ENCODE peak calls at places on chromosome 16, in nine cellular contexts. A is colonic mucosa, D is IMR-90, Y is fibroblast of lung, U is mammary epithelial cell, K is endodermal cell, F is HCT116, I is K562, W is MM.1S. L is an unnamed sample.

GRCh38 chr16:57422026-57422944 is 17.7 kb downstream of the CCL17 start:
- DNase-seq in D (peak), I (peak), Y (peak), A (peak), W (no peak), U (peak), K (peak), F (no peak), L (no peak)

GRCh38 chr16:56246051-56246817 is 54.9 kb downstream of the GNAO1 start:
- DNase-seq in K (no peak), Y (peak), D (peak), A (no peak), I (peak), U (peak), F (no peak), W (no peak), L (peak)

GRCh38 chr16:53414381-53414780 is 19.9 kb upstream of the RBL2 start:
- DNase-seq in F (no peak), U (peak), W (no peak), D (no peak), A (no peak), Y (no peak), I (no peak), K (no peak), L (no peak)

GRCh38 chr16:89595330-89596060 is 17.9 kb upstream of the DPEP1 start:
- DNase-seq in K (no peak), D (no peak), I (no peak), F (no peak), A (no peak), U (no peak), W (no peak), Y (no peak), L (no peak)

GRCh38 chr16:84198401-84198800 is 7.4 kb downstream of the ADAD2 start:
- DNase-seq in Y (peak), F (no peak), D (peak), I (no peak), U (peak), W (no peak), A (no peak), K (no peak), L (no peak)

GRCh38 chr16:50448522-50448921 is 79.7 kb upstream of the BRD7 start:
- DNase-seq in Y (no peak), D (no peak), A (no peak), U (no peak), W (no peak), I (no peak), K (peak), F (no peak), L (no peak)

GRCh38 chr16:2244926-2245795 is 6.2 kb downstream of the ECI1 start:
- DNase-seq in F (no peak), W (no peak), I (no peak), A (no peak), D (no peak), U (no peak), Y (no peak), K (no peak), L (no peak)

GRCh38 chr16:72198021-72198420 is 26.1 kb upstream of the PMFBP1 start:
- DNase-seq in A (no peak), W (no peak), U (no peak), D (peak), K (no peak), I (no peak), F (no peak), Y (peak), L (no peak)

GRCh38 chr16:78200023-78200389 is 100.6 kb downstream of the WWOX start:
- DNase-seq in Y (no peak), K (no peak), D (no peak), W (no peak), I (no peak), A (no peak), F (no peak), U (no peak), L (no peak)

GRCh38 chr16:18931756-18932155 is 5.5 kb upstream of the SMG1 start:
- DNase-seq in K (no peak), I (no peak), F (no peak), W (no peak), D (no peak), U (no peak), Y (no peak), A (no peak), L (no peak)

GRCh38 chr16:70589998-70590471 is 56.3 kb upstream of the IL34 start:
- DNase-seq in U (peak), K (no peak), A (no peak), D (peak), F (no peak), I (no peak), W (no peak), Y (peak), L (no peak)

GRCh38 chr16:29705030-29705429 is 26.1 kb downstream of the QPRT start:
- DNase-seq in Y (peak), I (no peak), W (no peak), F (no peak), A (no peak), D (no peak), U (no peak), K (no peak), L (no peak)

GRCh38 chr16:29714396-29714795 is 31.4 kb downstream of the C16orf54 start:
- DNase-seq in I (no peak), U (no peak), W (no peak), A (no peak), D (no peak), F (no peak), K (no peak), Y (no peak), L (no peak)

GRCh38 chr16:29712770-29713169 is 33.0 kb downstream of the C16orf54 start:
- DNase-seq in K (no peak), U (no peak), D (no peak), W (no peak), A (no peak), F (no peak), I (peak), Y (no peak), L (no peak)

GRCh38 chr16:29710227-29711219 is 31.5 kb downstream of the QPRT start:
- DNase-seq in D (peak), W (peak), U (peak), A (peak), K (peak), F (peak), I (peak), Y (peak), L (no peak)

GRCh38 chr16:29708917-29709600 is 30.1 kb downstream of the QPRT start:
- DNase-seq in W (no peak), F (no peak), A (no peak), Y (no peak), U (no peak), K (peak), I (no peak), D (no peak), L (no peak)
- H3K27ac ChIP-seq in W (no peak), F (no peak), A (no peak), Y (no peak), U (no peak), K (no peak), I (no peak), D (no peak), L (no peak)

DNA sequence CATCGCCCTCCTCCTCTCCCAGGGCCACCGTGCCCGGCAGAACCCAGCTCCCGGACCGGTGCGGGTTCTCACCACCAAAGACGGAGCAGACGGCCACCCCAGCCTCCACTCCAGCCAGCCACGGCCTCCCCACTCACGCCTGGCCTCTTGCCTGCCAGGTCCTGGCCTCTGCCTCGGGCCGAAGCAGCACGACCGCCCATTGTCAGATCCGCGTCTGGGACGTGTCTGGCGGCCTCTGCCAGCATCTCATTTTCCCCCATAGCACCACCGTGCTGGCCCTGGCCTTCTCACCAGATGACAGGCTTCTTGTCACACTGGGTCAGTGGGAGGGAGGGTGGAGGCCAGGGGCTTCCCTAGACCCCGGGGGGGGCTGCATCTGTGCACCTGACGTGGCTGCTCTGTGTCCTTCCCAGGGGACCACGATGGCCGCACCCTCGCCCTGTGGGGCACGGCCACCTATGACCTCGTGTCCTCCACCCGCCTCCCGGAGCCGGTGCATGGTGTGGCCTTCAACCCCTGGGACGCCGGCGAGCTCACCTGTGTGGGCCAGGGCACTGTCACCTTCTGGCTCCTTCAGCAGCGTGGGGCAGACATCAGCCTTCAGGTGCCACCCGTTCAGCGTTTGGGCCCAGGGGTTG is 6.6 kb upstream of the RHOT2 start:
- DNase-seq in K (no peak), I (no peak), Y (no peak), W (no peak), D (no peak), A (no peak), U (no peak), F (no peak), L (no peak)
- TF ChIP-seq CTCF in K (no peak), I (no peak), Y (no peak), W (no peak), D (no peak), A (no peak), U (no peak), F (no peak), L (no peak)

GRCh38 chr16:88387941-88388627 is 5.3 kb downstream of the ZNF469 start:
- DNase-seq in W (no peak), U (peak), A (peak), I (no peak), D (peak), K (no peak), Y (peak), F (no peak), L (peak)
- H3K9ac ChIP-seq in W (no peak), U (no peak), A (peak), I (no peak), D (peak), K (no peak), Y (no peak), F (no peak), L (no peak)

DNA sequence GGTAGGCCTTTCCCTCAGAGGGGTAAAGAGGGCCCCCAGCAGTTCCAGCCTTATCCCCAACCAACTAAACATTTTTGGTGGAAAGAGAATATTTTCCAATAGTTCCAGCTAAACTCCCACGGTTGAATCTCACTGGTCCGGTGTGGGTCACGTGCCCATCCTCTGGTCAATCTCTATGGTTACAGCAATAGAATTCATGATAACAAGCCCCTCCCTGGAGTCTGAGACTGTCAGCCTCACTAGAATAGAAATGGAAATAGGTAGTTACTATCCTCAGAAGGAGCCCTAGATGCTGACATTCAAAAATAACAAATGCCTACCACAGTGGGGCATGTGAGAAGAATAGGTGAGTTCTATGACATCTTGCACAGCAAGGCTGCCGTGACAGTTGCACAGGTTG is 37.5 kb upstream of the LITAF start:
- DNase-seq in I (peak), W (peak), U (no peak), F (no peak), K (no peak), D (no peak), Y (no peak), A (no peak), L (no peak)
- H3K27ac ChIP-seq in I (no peak), W (peak), U (no peak), F (no peak), K (no peak), D (no peak), Y (no peak), A (peak), L (no peak)

DNA sequence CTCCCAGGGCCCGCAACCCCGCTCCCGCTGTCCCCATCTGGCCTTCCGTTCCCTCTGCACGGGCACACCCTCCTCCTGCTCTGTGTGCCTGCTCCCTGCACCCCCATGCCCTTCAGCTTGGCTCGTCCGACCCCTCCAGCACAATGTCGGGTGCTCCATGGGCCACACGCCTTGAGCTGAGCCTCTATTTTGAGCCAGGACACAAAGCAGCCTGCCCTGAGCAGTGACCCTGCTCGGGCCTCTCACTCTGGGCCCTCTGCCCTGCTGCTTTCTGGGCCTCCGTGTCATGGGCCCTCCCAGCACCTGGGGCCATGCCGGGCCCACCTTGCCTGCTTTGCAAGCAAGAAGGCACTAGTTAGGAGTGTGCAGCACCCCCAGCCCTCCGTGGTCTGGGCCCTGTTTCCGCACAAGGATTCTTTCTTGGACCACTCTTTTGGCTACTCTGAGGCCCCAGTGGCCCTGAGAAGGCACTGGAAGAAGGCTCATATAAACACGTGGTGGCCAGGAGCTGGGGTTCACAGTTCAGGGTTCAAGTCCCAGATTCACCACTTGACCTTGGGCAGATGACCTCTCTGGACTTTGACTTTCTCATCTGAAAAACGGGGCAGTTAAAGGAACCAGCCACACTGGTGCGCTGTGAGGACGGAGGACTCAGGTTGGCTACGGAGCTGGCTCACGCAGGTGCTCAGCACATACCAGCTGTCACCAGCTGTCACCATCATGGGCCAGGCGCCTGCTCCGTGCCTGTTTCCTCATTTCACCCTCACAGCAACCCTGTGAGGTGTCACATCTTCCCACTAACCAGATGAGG is 166.1 kb upstream of the GSE1 start:
- DNase-seq in D (no peak), W (peak), Y (no peak), A (no peak), F (no peak), K (no peak), I (no peak), U (no peak), L (no peak)
- TF ChIP-seq CTCF in D (no peak), W (peak), Y (no peak), A (no peak), F (no peak), K (no peak), I (peak), U (no peak), L (no peak)

DNA sequence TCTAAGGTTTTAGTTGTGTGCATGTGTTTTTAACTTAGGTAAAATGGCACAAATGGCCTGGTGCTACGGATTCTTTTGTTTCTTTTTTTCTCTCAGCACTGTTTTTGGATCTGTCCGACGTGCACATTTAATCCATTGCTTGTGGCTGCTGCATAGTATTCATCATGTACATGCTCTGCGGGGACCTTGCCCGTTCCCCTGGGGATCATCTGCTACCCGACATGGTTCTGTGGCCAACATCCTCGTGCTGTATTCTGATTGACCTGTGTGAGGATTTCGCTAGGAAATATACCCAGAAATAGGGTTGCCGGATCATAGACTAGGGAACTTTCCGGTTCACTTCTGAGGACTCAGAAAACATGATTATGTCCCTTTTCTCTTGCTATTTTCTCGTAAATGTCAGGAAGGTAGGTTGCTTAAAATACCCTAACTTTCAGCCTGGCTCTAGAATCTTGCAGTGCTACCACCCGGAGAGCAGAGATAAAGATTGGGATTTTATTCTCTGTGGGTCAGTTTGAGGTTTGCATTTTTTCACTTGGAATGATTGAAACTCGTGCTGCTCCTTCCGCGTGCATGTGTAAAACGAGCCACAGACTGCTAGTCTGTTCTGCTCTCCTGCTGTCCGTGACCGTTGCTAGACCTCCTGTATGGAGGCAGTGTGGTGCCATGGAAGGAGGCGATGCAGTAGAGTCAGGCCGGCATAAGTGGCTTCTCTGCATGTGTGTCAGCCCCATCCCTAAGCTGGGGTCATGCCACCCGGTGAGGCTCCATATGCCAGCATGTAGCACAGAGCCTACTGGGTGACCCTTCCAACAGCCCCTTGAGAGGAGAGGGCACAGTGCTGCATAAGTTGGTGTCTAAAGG is 42.8 kb downstream of the LDHD start:
- DNase-seq in Y (peak), W (no peak), I (no peak), A (no peak), U (no peak), K (no peak), F (no peak), D (no peak), L (no peak)
- H3K9ac ChIP-seq in Y (no peak), W (no peak), I (peak), A (no peak), U (no peak), K (no peak), F (no peak), D (no peak), L (no peak)

GRCh38 chr16:3444032-3444388 is 530 bp downstream of the NAA60 start:
- DNase-seq in K (peak), U (peak), I (no peak), D (peak), W (no peak), Y (peak), F (peak), A (peak), L (no peak)
- H3K27ac ChIP-seq in K (peak), U (peak), I (peak), D (peak), W (peak), Y (peak), F (peak), A (peak), L (peak)

GRCh38 chr16:11914210-11914758 is 1.5 kb downstream of the GSPT1 start:
- DNase-seq in I (no peak), A (no peak), K (no peak), F (no peak), D (no peak), Y (peak), U (peak), W (peak), L (no peak)

GRCh38 chr16:11914759-11915643 is 755 bp downstream of the GSPT1 start:
- DNase-seq in W (peak), Y (peak), A (peak), F (no peak), I (peak), K (peak), D (peak), U (peak), L (no peak)

GRCh38 chr16:11907160-11907970 is 8.4 kb downstream of the GSPT1 start:
- DNase-seq in A (no peak), I (no peak), K (no peak), W (no peak), U (no peak), D (no peak), Y (no peak), F (no peak), L (no peak)

GRCh38 chr16:11913425-11914079 is 2.2 kb downstream of the GSPT1 start:
- DNase-seq in A (no peak), F (no peak), I (no peak), D (peak), W (no peak), K (no peak), Y (peak), U (peak), L (no peak)

DNA sequence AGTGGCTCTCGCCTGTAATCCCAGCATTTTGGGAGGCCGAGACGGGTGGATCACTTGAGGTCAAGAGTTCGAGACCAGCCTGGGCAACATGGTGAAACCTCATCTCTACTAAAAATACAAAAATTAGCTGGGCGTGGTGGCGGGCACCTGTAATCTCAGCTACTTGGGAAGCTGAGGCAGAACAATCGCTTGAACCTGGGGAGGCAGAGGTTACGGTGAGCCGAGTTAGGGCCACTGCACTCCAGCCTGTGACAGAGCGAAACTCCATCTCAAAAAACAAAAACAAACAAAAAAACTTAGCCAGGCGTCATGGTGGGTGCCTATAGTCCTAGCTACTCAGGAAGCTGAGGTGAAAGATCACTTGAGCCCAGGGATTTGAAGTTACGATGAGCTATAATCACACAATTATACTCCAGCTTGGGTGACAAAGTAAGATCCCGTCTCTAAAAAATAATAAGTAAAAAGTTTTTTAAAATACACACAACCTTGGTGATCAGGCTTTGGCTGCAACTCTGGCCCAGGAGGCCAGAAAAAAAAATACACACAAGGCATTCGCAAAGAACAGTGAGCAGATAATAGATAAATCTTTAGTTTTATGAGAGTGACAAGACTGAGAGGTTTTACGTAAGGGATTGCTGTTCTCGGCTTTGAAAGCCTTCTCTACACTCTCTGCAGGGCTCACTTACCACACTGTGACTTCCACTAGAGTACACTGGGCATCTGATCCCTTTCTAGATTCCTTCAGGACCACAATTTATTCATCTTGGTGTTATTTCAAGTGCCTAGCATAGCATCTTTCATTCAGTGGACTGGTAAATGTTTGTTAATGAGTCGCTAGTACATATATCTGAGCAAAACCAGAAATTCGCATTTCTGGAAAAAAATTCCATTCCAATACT is 5.9 kb downstream of the GSPT1 start:
- DNase-seq in F (no peak), U (no peak), I (no peak), W (no peak), A (no peak), Y (peak), K (no peak), D (peak), L (no peak)
- TF ChIP-seq CTCF in F (no peak), U (no peak), I (no peak), W (no peak), A (no peak), Y (no peak), K (no peak), D (no peak), L (no peak)

L was measured in keratinocyte.